ENCODE peak calls at places on chromosomes 16 and 17, in eight cellular contexts. V is bronchial epithelial cell; S is breast epithelium; X is B cell; N is neural crest cell; A is CD4-positive, alpha-beta T cell; Z is heart right ventricle; Y is coronary artery. F is an unnamed sample.

GRCh38 chr17:77831497-77832179 is 126.9 kb upstream of the TNRC6C start:
- DNase-seq in X (no peak), Y (no peak), Z (no peak), N (no peak), S (no peak), A (no peak), V (no peak), F (no peak)

GRCh38 chr17:68705331-68706166 is 104.4 kb upstream of the FAM20A start:
- DNase-seq in Z (no peak), N (no peak), X (no peak), A (no peak), Y (no peak), V (no peak), S (no peak), F (no peak)

GRCh38 chr17:76544123-76544915 is 4.5 kb downstream of the PRCD start:
- DNase-seq in N (no peak), Z (peak; percentile 78), V (no peak), A (no peak), Y (no peak), S (no peak), X (no peak), F (no peak)

GRCh38 chr17:38357488-38358123 is 6.0 kb downstream of the SOCS7 start:
- DNase-seq in V (no peak), N (no peak), X (no peak), A (no peak), Y (no peak), Z (no peak), S (no peak), F (no peak)

GRCh38 chr17:81119223-81120148 is 45.8 kb upstream of the PVALEF start:
- DNase-seq in Y (no peak), S (peak; percentile 96), N (peak; percentile 85), X (peak; percentile 70), A (peak; percentile 38), Z (peak; percentile 71), V (peak; percentile 74), F (no peak)

GRCh38 chr16:88659160-88659559 is 3.7 kb downstream of the MVD start:
- DNase-seq in Y (no peak), A (no peak), N (no peak), X (no peak), Z (no peak), S (no peak), V (no peak), F (no peak)

GRCh38 chr17:72822358-72823023 is 270.0 kb downstream of the SLC39A11 start:
- DNase-seq in V (no peak), N (no peak), X (no peak), Z (no peak), S (no peak), Y (no peak), A (no peak), F (no peak)

GRCh38 chr16:1899641-1900451 is 18.4 kb downstream of the HS3ST6 start:
- DNase-seq in N (no peak), S (no peak), Z (no peak), Y (no peak), X (no peak), A (no peak), V (peak; percentile 54), F (no peak)

GRCh38 chr17:36947922-36948716 is 635 bp upstream of the AATF start:
- DNase-seq in Y (no peak), N (no peak), V (no peak), Z (no peak), A (no peak), S (no peak), X (no peak), F (no peak)

GRCh38 chr16:77780378-77780837 is 8.0 kb upstream of the VAT1L start:
- DNase-seq in V (peak; percentile 78), Z (no peak), Y (no peak), N (no peak), S (no peak), X (no peak), A (no peak), F (no peak)

GRCh38 chr16:3235856-3236669 is 1.1 kb upstream of the ZNF200 start:
- DNase-seq in N (no peak), A (peak; percentile 13), X (no peak), V (no peak), Z (peak; percentile 47), S (no peak), Y (no peak), F (no peak)

GRCh38 chr16:87210949-87211348 is 106.2 kb downstream of the C16orf95 start:
- DNase-seq in Z (no peak), N (no peak), Y (no peak), A (no peak), X (no peak), S (no peak), V (peak; percentile 28), F (no peak)

GRCh38 chr16:4511441-4512082 is 27.0 kb downstream of the CDIP1 start:
- DNase-seq in Y (no peak), S (no peak), A (no peak), X (no peak), Z (peak; percentile 45), N (peak; percentile 63), V (peak; percentile 51), F (no peak)

GRCh38 chr16:53678155-53678554 is 25.5 kb downstream of the RPGRIP1L start:
- DNase-seq in S (no peak), A (no peak), Y (no peak), Z (no peak), V (no peak), N (no peak), X (no peak), F (no peak)

GRCh38 chr16:50857881-50858280 is 116.0 kb downstream of the CYLD start:
- DNase-seq in S (no peak), Z (no peak), N (no peak), Y (no peak), X (no peak), V (no peak), A (no peak), F (peak; percentile 51)

GRCh38 chr17:14886200-14886739 is 378.9 kb downstream of the PMP22 start:
- DNase-seq in S (no peak), A (no peak), Y (no peak), N (no peak), V (peak; percentile 69), X (no peak), Z (no peak), F (no peak)
- TF ChIP-seq CTCF in S (no peak), A (no peak), Y (no peak), N (peak; percentile 39), V (peak; percentile 32), X (no peak), Z (no peak), F (no peak)

GRCh38 chr17:70901870-70902269 is 732.5 kb downstream of the KCNJ2 start:
- DNase-seq in A (no peak), Z (no peak), X (no peak), V (no peak), N (no peak), Y (no peak), S (no peak), F (no peak)
- TF ChIP-seq CTCF in A (no peak), Z (no peak), X (no peak), V (no peak), N (no peak), Y (no peak), S (no peak), F (no peak)

GRCh38 chr16:72848045-72848410 is 199.9 kb downstream of the ZFHX3 start:
- DNase-seq in A (no peak), S (no peak), Y (no peak), Z (no peak), V (no peak), N (no peak), X (no peak), F (no peak)

GRCh38 chr16:72850021-72850420 is 197.9 kb downstream of the ZFHX3 start:
- DNase-seq in V (no peak), A (no peak), X (no peak), N (no peak), Z (no peak), Y (no peak), S (no peak), F (no peak)

GRCh38 chr16:72850863-72851262 is 197.1 kb downstream of the ZFHX3 start:
- DNase-seq in S (no peak), N (no peak), X (no peak), Z (no peak), A (no peak), V (no peak), Y (peak; percentile 91), F (no peak)

GRCh38 chr16:72847187-72848044 is 200.5 kb downstream of the ZFHX3 start:
- DNase-seq in S (no peak), N (no peak), V (peak; percentile 8), X (no peak), Z (no peak), Y (peak; percentile 73), A (no peak), F (no peak)

DNA sequence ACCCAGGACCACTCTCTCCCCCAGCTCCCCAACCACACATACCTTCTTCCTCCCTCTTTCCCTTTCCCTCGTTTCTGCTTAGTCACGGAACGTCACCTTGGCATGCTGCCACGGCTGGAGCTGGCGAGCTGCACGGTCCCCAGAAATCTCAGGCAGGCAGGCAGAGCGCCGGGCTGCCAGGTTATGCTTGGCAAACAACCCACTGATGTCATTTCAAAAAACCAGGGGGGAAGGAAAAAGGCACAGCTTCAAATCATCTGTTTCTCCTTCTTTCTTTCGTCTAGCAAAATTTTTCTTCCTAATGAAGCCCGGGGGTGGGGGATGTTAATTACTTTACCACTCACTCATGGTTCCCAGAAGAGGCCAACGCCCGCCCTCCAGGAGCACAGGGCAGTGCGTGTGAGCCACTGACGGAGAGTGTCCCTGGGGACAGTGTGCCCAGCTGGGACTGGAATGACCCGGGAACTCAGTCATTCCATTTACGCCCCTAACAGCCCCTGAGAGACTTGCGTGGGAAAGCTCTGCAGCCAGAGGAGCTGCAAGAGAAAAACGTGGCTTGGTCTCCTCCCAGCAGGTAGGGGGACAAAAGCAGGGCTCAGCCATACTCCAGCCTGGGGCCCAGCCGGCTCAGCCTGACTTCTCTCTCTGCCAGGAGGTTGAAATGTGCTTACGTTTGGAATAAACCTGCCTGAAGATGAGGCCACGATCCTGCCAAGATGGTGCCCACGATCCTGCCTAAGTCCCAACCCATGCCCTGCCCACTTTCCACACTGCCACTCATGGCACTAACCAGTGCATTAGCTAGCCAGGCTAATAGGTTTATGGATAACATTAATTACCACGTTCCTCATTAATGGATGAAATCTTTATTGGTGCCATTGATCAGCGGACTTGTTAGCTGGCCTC is 198.9 kb downstream of the ZFHX3 start:
- DNase-seq in Y (peak; percentile 98), S (peak; percentile 84), Z (peak; percentile 91), N (no peak), V (peak; percentile 76), X (no peak), A (no peak), F (peak; percentile 98)
- TF ChIP-seq CTCF in Y (no peak), S (no peak), Z (no peak), N (no peak), V (no peak), X (no peak), A (no peak), F (peak; percentile 13)

GRCh38 chr16:27427538-27427937 is 25.6 kb downstream of the IL21R start:
- DNase-seq in N (no peak), Y (no peak), S (no peak), A (no peak), X (no peak), Z (no peak), V (no peak), F (no peak)

GRCh38 chr16:27429981-27430441 is 28.0 kb downstream of the IL21R start:
- DNase-seq in Y (peak; percentile 59), X (peak; percentile 21), Z (no peak), S (peak; percentile 11), N (no peak), V (no peak), A (no peak), F (peak; percentile 78)

GRCh38 chr16:27429330-27429871 is 27.4 kb downstream of the IL21R start:
- DNase-seq in Z (no peak), S (no peak), N (no peak), V (no peak), Y (peak; percentile 17), X (no peak), A (no peak), F (peak; percentile 60)

GRCh38 chr16:27426423-27427408 is 24.7 kb downstream of the IL21R start:
- DNase-seq in Y (peak; percentile 45), N (no peak), V (peak; percentile 90), S (peak; percentile 22), X (peak; percentile 87), A (peak; percentile 75), Z (no peak), F (peak; percentile 80)

GRCh38 chr16:27428035-27428785 is 26.2 kb downstream of the IL21R start:
- DNase-seq in X (peak; percentile 30), Z (no peak), S (no peak), Y (peak; percentile 35), A (no peak), V (no peak), N (no peak), F (peak; percentile 69)
- TF ChIP-seq CTCF in X (no peak), Z (no peak), S (no peak), Y (no peak), A (no peak), V (peak; percentile 8), N (no peak), F (peak; percentile 8)